ENCODE peak calls at places on chromosome 20, in eight cellular contexts. One of them, this sample, is unnamed.

GRCh38 chr20:63682384-63683139 is 13.9 kb upstream of the TNFRSF6B start:
- DNase-seq in NCI-H510A treated with DMSO at 0.1 percent for 48 hours: no peak
- DNase-seq in T-helper 1 cell: no peak
- DNase-seq in GM03348: peak
- DNase-seq in pancreas: no peak
- DNase-seq in left ventricle myocardium inferior: peak
- DNase-seq in tibial artery: peak
- DNase-seq in stomach: peak
- DNase-seq in this sample: peak

GRCh38 chr20:39960522-39961420 is 728.3 kb downstream of the MAFB start:
- DNase-seq in NCI-H510A treated with DMSO at 0.1 percent for 48 hours: peak
- DNase-seq in T-helper 1 cell: no peak
- DNase-seq in GM03348: no peak
- DNase-seq in pancreas: peak
- DNase-seq in left ventricle myocardium inferior: peak
- DNase-seq in tibial artery: no peak
- DNase-seq in stomach: no peak
- DNase-seq in this sample: no peak

GRCh38 chr20:23120936-23121765 is 35.0 kb upstream of the CD93 start:
- DNase-seq in NCI-H510A treated with DMSO at 0.1 percent for 48 hours: no peak
- DNase-seq in T-helper 1 cell: no peak
- DNase-seq in GM03348: no peak
- DNase-seq in pancreas: no peak
- DNase-seq in left ventricle myocardium inferior: no peak
- DNase-seq in tibial artery: peak
- DNase-seq in stomach: no peak
- DNase-seq in this sample: no peak

GRCh38 chr20:8811801-8812594 is 256.9 kb upstream of the PLCB4 start:
- DNase-seq in NCI-H510A treated with DMSO at 0.1 percent for 48 hours: no peak
- DNase-seq in T-helper 1 cell: no peak
- DNase-seq in GM03348: no peak
- DNase-seq in pancreas: no peak
- DNase-seq in left ventricle myocardium inferior: no peak
- DNase-seq in tibial artery: no peak
- DNase-seq in stomach: no peak
- DNase-seq in this sample: no peak

GRCh38 chr20:53598140-53599038 is 4.8 kb upstream of the ZNF217 start:
- DNase-seq in NCI-H510A treated with DMSO at 0.1 percent for 48 hours: no peak
- DNase-seq in T-helper 1 cell: no peak
- DNase-seq in GM03348: no peak
- DNase-seq in pancreas: no peak
- DNase-seq in left ventricle myocardium inferior: no peak
- DNase-seq in tibial artery: peak
- DNase-seq in stomach: peak
- DNase-seq in this sample: no peak

GRCh38 chr20:51498765-51499540 is 43.6 kb downstream of the NFATC2 start:
- DNase-seq in NCI-H510A treated with DMSO at 0.1 percent for 48 hours: no peak
- DNase-seq in T-helper 1 cell: no peak
- DNase-seq in GM03348: no peak
- DNase-seq in pancreas: no peak
- DNase-seq in left ventricle myocardium inferior: no peak
- DNase-seq in tibial artery: no peak
- DNase-seq in stomach: no peak
- DNase-seq in this sample: no peak

GRCh38 chr20:47917549-47918070 is 132.3 kb upstream of the SULF2 start:
- DNase-seq in NCI-H510A treated with DMSO at 0.1 percent for 48 hours: no peak
- DNase-seq in T-helper 1 cell: no peak
- DNase-seq in GM03348: no peak
- DNase-seq in pancreas: no peak
- DNase-seq in left ventricle myocardium inferior: no peak
- DNase-seq in tibial artery: no peak
- DNase-seq in stomach: no peak
- DNase-seq in this sample: no peak

GRCh38 chr20:3174442-3175263 is 1.3 kb upstream of the LZTS3 start:
- DNase-seq in NCI-H510A treated with DMSO at 0.1 percent for 48 hours: no peak
- DNase-seq in T-helper 1 cell: no peak
- DNase-seq in GM03348: no peak
- DNase-seq in pancreas: no peak
- DNase-seq in left ventricle myocardium inferior: no peak
- DNase-seq in tibial artery: no peak
- DNase-seq in stomach: no peak
- DNase-seq in this sample: peak

GRCh38 chr20:63702751-63703470 is 4.9 kb downstream of the ARFRP1 start:
- DNase-seq in NCI-H510A treated with DMSO at 0.1 percent for 48 hours: no peak
- DNase-seq in T-helper 1 cell: no peak
- DNase-seq in GM03348: no peak
- DNase-seq in pancreas: no peak
- DNase-seq in left ventricle myocardium inferior: no peak
- DNase-seq in tibial artery: peak
- DNase-seq in stomach: no peak
- DNase-seq in this sample: no peak

GRCh38 chr20:34052414-34052813 is 58.7 kb downstream of the RALY start:
- DNase-seq in NCI-H510A treated with DMSO at 0.1 percent for 48 hours: no peak
- DNase-seq in T-helper 1 cell: no peak
- DNase-seq in GM03348: no peak
- DNase-seq in pancreas: no peak
- DNase-seq in left ventricle myocardium inferior: no peak
- DNase-seq in tibial artery: no peak
- DNase-seq in stomach: no peak
- DNase-seq in this sample: no peak

GRCh38 chr20:17860306-17861197 is 108.0 kb downstream of the SNX5 start:
- DNase-seq in NCI-H510A treated with DMSO at 0.1 percent for 48 hours: no peak
- DNase-seq in T-helper 1 cell: no peak
- DNase-seq in GM03348: no peak
- DNase-seq in pancreas: no peak
- DNase-seq in left ventricle myocardium inferior: no peak
- DNase-seq in tibial artery: no peak
- DNase-seq in stomach: no peak
- DNase-seq in this sample: no peak

GRCh38 chr20:30985386-30985785 is 272.1 kb upstream of the DEFB115 start:
- DNase-seq in NCI-H510A treated with DMSO at 0.1 percent for 48 hours: no peak
- DNase-seq in T-helper 1 cell: no peak
- DNase-seq in GM03348: no peak
- DNase-seq in pancreas: no peak
- DNase-seq in left ventricle myocardium inferior: no peak
- DNase-seq in tibial artery: no peak
- DNase-seq in stomach: no peak
- DNase-seq in this sample: no peak

GRCh38 chr20:41231136-41231535 is 86.4 kb downstream of the ZHX3 start:
- DNase-seq in NCI-H510A treated with DMSO at 0.1 percent for 48 hours: no peak
- DNase-seq in T-helper 1 cell: no peak
- DNase-seq in GM03348: no peak
- DNase-seq in pancreas: no peak
- DNase-seq in left ventricle myocardium inferior: no peak
- DNase-seq in tibial artery: no peak
- DNase-seq in stomach: no peak
- DNase-seq in this sample: no peak

GRCh38 chr20:5531318-5532081 is 214.7 kb upstream of the PROKR2 start:
- DNase-seq in NCI-H510A treated with DMSO at 0.1 percent for 48 hours: no peak
- DNase-seq in T-helper 1 cell: no peak
- DNase-seq in GM03348: peak
- DNase-seq in pancreas: no peak
- DNase-seq in left ventricle myocardium inferior: no peak
- DNase-seq in tibial artery: no peak
- DNase-seq in stomach: no peak
- DNase-seq in this sample: peak

GRCh38 chr20:20414640-20415274 is 46.9 kb downstream of the INSM1 start:
- DNase-seq in NCI-H510A treated with DMSO at 0.1 percent for 48 hours: no peak
- DNase-seq in T-helper 1 cell: no peak
- DNase-seq in GM03348: no peak
- DNase-seq in pancreas: no peak
- DNase-seq in left ventricle myocardium inferior: no peak
- DNase-seq in tibial artery: no peak
- DNase-seq in stomach: no peak
- DNase-seq in this sample: no peak

GRCh38 chr20:48468571-48468970 is 359.2 kb downstream of the PREX1 start:
- DNase-seq in NCI-H510A treated with DMSO at 0.1 percent for 48 hours: no peak
- DNase-seq in T-helper 1 cell: no peak
- DNase-seq in GM03348: no peak
- DNase-seq in pancreas: no peak
- DNase-seq in left ventricle myocardium inferior: no peak
- DNase-seq in tibial artery: no peak
- DNase-seq in stomach: no peak
- DNase-seq in this sample: no peak

GRCh38 chr20:52937701-52938100 is 34.5 kb upstream of the TSHZ2 start:
- DNase-seq in NCI-H510A treated with DMSO at 0.1 percent for 48 hours: no peak
- DNase-seq in T-helper 1 cell: no peak
- DNase-seq in GM03348: no peak
- DNase-seq in pancreas: no peak
- DNase-seq in left ventricle myocardium inferior: no peak
- DNase-seq in tibial artery: no peak
- DNase-seq in stomach: no peak
- DNase-seq in this sample: no peak

GRCh38 chr20:63750807-63751470 is 11.4 kb downstream of the SLC2A4RG start:
- DNase-seq in NCI-H510A treated with DMSO at 0.1 percent for 48 hours: no peak
- DNase-seq in T-helper 1 cell: no peak
- DNase-seq in GM03348: no peak
- DNase-seq in pancreas: peak
- DNase-seq in left ventricle myocardium inferior: no peak
- DNase-seq in tibial artery: no peak
- DNase-seq in stomach: no peak
- DNase-seq in this sample: no peak

GRCh38 chr20:34316191-34316814 is 13.1 kb upstream of the AHCY start:
- DNase-seq in NCI-H510A treated with DMSO at 0.1 percent for 48 hours: no peak
- DNase-seq in T-helper 1 cell: no peak
- DNase-seq in GM03348: peak
- DNase-seq in pancreas: no peak
- DNase-seq in left ventricle myocardium inferior: no peak
- DNase-seq in tibial artery: no peak
- DNase-seq in stomach: no peak
- DNase-seq in this sample: peak

GRCh38 chr20:17223553-17223952 is 3.3 kb upstream of the PCSK2 start:
- DNase-seq in NCI-H510A treated with DMSO at 0.1 percent for 48 hours: no peak
- DNase-seq in T-helper 1 cell: no peak
- DNase-seq in GM03348: no peak
- DNase-seq in pancreas: no peak
- DNase-seq in left ventricle myocardium inferior: no peak
- DNase-seq in tibial artery: no peak
- DNase-seq in stomach: no peak
- DNase-seq in this sample: no peak

GRCh38 chr20:49956689-49957443 is 20.7 kb downstream of the RNF114 start:
- DNase-seq in NCI-H510A treated with DMSO at 0.1 percent for 48 hours: no peak
- DNase-seq in T-helper 1 cell: no peak
- DNase-seq in GM03348: no peak
- DNase-seq in pancreas: peak
- DNase-seq in left ventricle myocardium inferior: peak
- DNase-seq in tibial artery: no peak
- DNase-seq in stomach: no peak
- DNase-seq in this sample: no peak

GRCh38 chr20:59765599-59766177 is 161.3 kb downstream of the PHACTR3 start:
- DNase-seq in NCI-H510A treated with DMSO at 0.1 percent for 48 hours: no peak
- DNase-seq in T-helper 1 cell: no peak
- DNase-seq in GM03348: no peak
- DNase-seq in pancreas: no peak
- DNase-seq in left ventricle myocardium inferior: no peak
- DNase-seq in tibial artery: no peak
- DNase-seq in stomach: no peak
- DNase-seq in this sample: no peak

GRCh38 chr20:59678951-59679350 is 74.6 kb downstream of the PHACTR3 start:
- DNase-seq in NCI-H510A treated with DMSO at 0.1 percent for 48 hours: no peak
- DNase-seq in T-helper 1 cell: no peak
- DNase-seq in GM03348: no peak
- DNase-seq in pancreas: no peak
- DNase-seq in left ventricle myocardium inferior: no peak
- DNase-seq in tibial artery: no peak
- DNase-seq in stomach: no peak
- DNase-seq in this sample: no peak

GRCh38 chr20:62754122-62754990 is 41.9 kb upstream of the MRGBP start:
- DNase-seq in NCI-H510A treated with DMSO at 0.1 percent for 48 hours: no peak
- DNase-seq in T-helper 1 cell: peak
- DNase-seq in GM03348: no peak
- DNase-seq in pancreas: peak
- DNase-seq in left ventricle myocardium inferior: peak
- DNase-seq in tibial artery: no peak
- DNase-seq in stomach: no peak
- DNase-seq in this sample: no peak

GRCh38 chr20:61100489-61100888 is 151.6 kb upstream of the CDH4 start:
- DNase-seq in NCI-H510A treated with DMSO at 0.1 percent for 48 hours: no peak
- DNase-seq in T-helper 1 cell: no peak
- DNase-seq in GM03348: no peak
- DNase-seq in pancreas: no peak
- DNase-seq in left ventricle myocardium inferior: no peak
- DNase-seq in tibial artery: no peak
- DNase-seq in stomach: no peak
- DNase-seq in this sample: no peak

GRCh38 chr20:1087311-1087710 is 31.1 kb upstream of the PSMF1 start:
- DNase-seq in NCI-H510A treated with DMSO at 0.1 percent for 48 hours: no peak
- DNase-seq in T-helper 1 cell: no peak
- DNase-seq in GM03348: no peak
- DNase-seq in pancreas: no peak
- DNase-seq in left ventricle myocardium inferior: no peak
- DNase-seq in tibial artery: no peak
- DNase-seq in stomach: no peak
- DNase-seq in this sample: no peak

GRCh38 chr20:57326667-57327455 is 2.7 kb upstream of the SPO11 start:
- DNase-seq in NCI-H510A treated with DMSO at 0.1 percent for 48 hours: no peak
- DNase-seq in T-helper 1 cell: no peak
- DNase-seq in GM03348: no peak
- DNase-seq in pancreas: no peak
- DNase-seq in left ventricle myocardium inferior: no peak
- DNase-seq in tibial artery: no peak
- DNase-seq in stomach: no peak
- DNase-seq in this sample: no peak

GRCh38 chr20:20461526-20461925 is 93.6 kb downstream of the INSM1 start:
- DNase-seq in NCI-H510A treated with DMSO at 0.1 percent for 48 hours: no peak
- DNase-seq in T-helper 1 cell: no peak
- DNase-seq in GM03348: no peak
- DNase-seq in pancreas: no peak
- DNase-seq in left ventricle myocardium inferior: no peak
- DNase-seq in tibial artery: no peak
- DNase-seq in stomach: no peak
- DNase-seq in this sample: no peak

GRCh38 chr20:16612708-16613107 is 39.5 kb upstream of the KIF16B start:
- DNase-seq in NCI-H510A treated with DMSO at 0.1 percent for 48 hours: no peak
- DNase-seq in T-helper 1 cell: no peak
- DNase-seq in GM03348: no peak
- DNase-seq in pancreas: no peak
- DNase-seq in left ventricle myocardium inferior: no peak
- DNase-seq in tibial artery: no peak
- DNase-seq in stomach: no peak
- DNase-seq in this sample: no peak

GRCh38 chr20:36098364-36098763 is 56.2 kb upstream of the EPB41L1 start:
- DNase-seq in NCI-H510A treated with DMSO at 0.1 percent for 48 hours: no peak
- DNase-seq in T-helper 1 cell: no peak
- DNase-seq in GM03348: no peak
- DNase-seq in pancreas: no peak
- DNase-seq in left ventricle myocardium inferior: no peak
- DNase-seq in tibial artery: no peak
- DNase-seq in stomach: peak
- DNase-seq in this sample: peak

GRCh38 chr20:20360464-20360863 is 7.4 kb upstream of the INSM1 start:
- DNase-seq in NCI-H510A treated with DMSO at 0.1 percent for 48 hours: peak
- DNase-seq in T-helper 1 cell: no peak
- DNase-seq in GM03348: peak
- DNase-seq in pancreas: no peak
- DNase-seq in left ventricle myocardium inferior: no peak
- DNase-seq in tibial artery: no peak
- DNase-seq in stomach: peak
- DNase-seq in this sample: peak

GRCh38 chr20:25051386-25052155 is 6.4 kb downstream of the ACSS1 start:
- DNase-seq in NCI-H510A treated with DMSO at 0.1 percent for 48 hours: no peak
- DNase-seq in T-helper 1 cell: no peak
- DNase-seq in GM03348: no peak
- DNase-seq in pancreas: peak
- DNase-seq in left ventricle myocardium inferior: no peak
- DNase-seq in tibial artery: peak
- DNase-seq in stomach: peak
- DNase-seq in this sample: no peak

GRCh38 chr20:62910777-62911497 is 15.4 kb downstream of the DIDO1 start:
- DNase-seq in NCI-H510A treated with DMSO at 0.1 percent for 48 hours: no peak
- DNase-seq in T-helper 1 cell: no peak
- DNase-seq in GM03348: no peak
- DNase-seq in pancreas: no peak
- DNase-seq in left ventricle myocardium inferior: no peak
- DNase-seq in tibial artery: peak
- DNase-seq in stomach: no peak
- DNase-seq in this sample: no peak

GRCh38 chr20:11716239-11716944 is 201.3 kb upstream of the BTBD3 start:
- DNase-seq in NCI-H510A treated with DMSO at 0.1 percent for 48 hours: peak
- DNase-seq in T-helper 1 cell: no peak
- DNase-seq in GM03348: peak
- DNase-seq in pancreas: no peak
- DNase-seq in left ventricle myocardium inferior: no peak
- DNase-seq in tibial artery: no peak
- DNase-seq in stomach: no peak
- DNase-seq in this sample: peak

This sample was measured in ELR.